ENCODE peak calls at places on chromosomes 2 and 18, in six cellular contexts. B is osteoblast, N is mammary epithelial cell, I is GM23338, O is fibroblast of lung, K is neural progenitor cell. Q is an unnamed sample.

GRCh38 chr2:20629581-20630291 is 21.2 kb downstream of the HS1BP3 start:
- DNase-seq in B (peak), N (no peak), I (no peak), O (no peak), K (no peak), Q (no peak)

GRCh38 chr18:78939105-78939504 is 40.5 kb upstream of the SALL3 start:
- DNase-seq in B (peak), N (peak), I (no peak), O (no peak), K (no peak), Q (peak)

GRCh38 chr2:172761306-172761705 is 25.7 kb downstream of the RAPGEF4 start:
- DNase-seq in B (no peak), N (no peak), I (no peak), O (no peak), K (no peak), Q (no peak)

GRCh38 chr2:98634406-98635092 is 26.2 kb downstream of the UNC50 start:
- DNase-seq in B (no peak), N (peak), I (peak), O (peak), K (peak), Q (no peak)

GRCh38 chr2:30149513-30149912 is 2.7 kb downstream of the YPEL5 start:
- DNase-seq in B (no peak), N (peak), I (peak), O (no peak), K (peak), Q (peak)

GRCh38 chr2:156435725-156436476 is at the start of gene GPD2:
- DNase-seq in B (peak), N (peak), I (peak), O (peak), K (peak), Q (peak)

GRCh38 chr2:128304715-128305554 is 13.7 kb downstream of the HS6ST1 start:
- DNase-seq in B (peak), N (peak), I (peak), O (peak), K (peak), Q (peak)

GRCh38 chr2:132669854-132670103 is 226 bp downstream of the LYPD1 start:
- DNase-seq in B (peak), N (peak), I (peak), O (no peak), K (peak), Q (no peak)

GRCh38 chr2:134289225-134289624 is 35.4 kb downstream of the MGAT5 start:
- DNase-seq in B (no peak), N (no peak), I (no peak), O (no peak), K (no peak), Q (no peak)

DNA sequence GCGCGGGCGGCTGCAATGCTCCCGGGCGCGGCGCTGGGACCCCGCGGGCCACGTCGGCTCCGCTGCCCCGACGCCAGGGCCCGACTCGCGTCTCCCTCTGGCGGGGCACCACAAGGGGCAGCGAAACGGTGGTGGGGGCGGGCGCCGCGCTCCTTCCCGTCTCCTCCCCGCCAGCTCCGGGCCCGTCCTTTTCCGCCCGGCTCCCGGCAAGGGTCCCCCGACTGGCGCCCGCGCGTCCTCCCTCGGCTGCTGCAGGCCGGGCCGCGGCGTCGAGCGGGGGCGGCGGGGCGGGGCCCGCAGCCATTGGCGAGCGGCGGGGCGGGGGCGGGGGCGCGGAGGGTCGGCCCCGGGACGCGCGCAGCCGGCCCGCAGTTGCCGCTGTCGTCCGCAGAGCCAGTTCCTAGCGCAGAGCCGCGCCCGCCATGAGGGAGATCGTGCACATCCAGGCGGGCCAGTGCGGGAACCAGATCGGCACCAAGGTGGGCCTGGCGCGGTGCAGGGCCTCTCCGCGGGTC is at the start of gene TUBB6:
- DNase-seq in B (peak), N (peak), I (peak), O (peak), K (peak), Q (peak)
- H2AFZ ChIP-seq in B (peak), N (peak), I (peak), O (no peak), K (peak), Q (peak)

GRCh38 chr2:202669841-202670240 is 35.1 kb downstream of the FAM117B start:
- DNase-seq in B (no peak), N (no peak), I (no peak), O (no peak), K (no peak), Q (peak)
- H2AFZ ChIP-seq in B (peak), N (no peak), I (no peak), O (no peak), K (no peak), Q (no peak)

GRCh38 chr2:43743706-43744105 is 30.1 kb upstream of the DYNC2LI1 start:
- DNase-seq in B (no peak), N (no peak), I (no peak), O (no peak), K (no peak), Q (peak)

GRCh38 chr2:43737855-43738254 is 36.0 kb upstream of the DYNC2LI1 start:
- DNase-seq in B (peak), N (no peak), I (no peak), O (no peak), K (no peak), Q (no peak)

GRCh38 chr2:43737097-43737854 is 36.6 kb upstream of the DYNC2LI1 start:
- DNase-seq in B (peak), N (peak), I (no peak), O (peak), K (no peak), Q (peak)

GRCh38 chr2:43736637-43737036 is 37.2 kb upstream of the DYNC2LI1 start:
- DNase-seq in B (no peak), N (no peak), I (no peak), O (no peak), K (no peak), Q (no peak)

GRCh38 chr2:43738257-43738656 is 35.6 kb upstream of the DYNC2LI1 start:
- DNase-seq in B (no peak), N (no peak), I (no peak), O (no peak), K (no peak), Q (no peak)
- H2AFZ ChIP-seq in B (no peak), N (no peak), I (no peak), O (no peak), K (no peak), Q (no peak)

DNA sequence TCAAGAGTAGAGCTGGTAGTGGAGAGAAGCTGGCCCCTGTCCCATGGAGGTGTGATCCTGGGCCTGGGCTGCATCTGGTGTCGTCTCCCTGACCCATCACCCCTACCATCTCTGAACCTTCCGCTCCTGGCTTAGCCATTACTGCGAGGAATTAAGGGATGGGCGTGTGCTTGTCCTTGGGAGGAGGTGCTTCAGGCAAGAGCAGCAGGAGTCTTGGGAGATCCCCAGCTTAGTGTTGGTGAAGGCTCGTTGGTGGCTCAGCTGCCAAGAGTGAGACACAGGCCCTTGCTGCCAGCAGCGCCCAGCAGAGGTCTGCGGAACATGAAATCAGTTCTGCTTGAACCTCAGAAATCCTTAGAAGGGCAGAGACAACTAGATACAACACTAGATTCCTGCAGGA is 59.9 kb upstream of the TGFA start:
- DNase-seq in B (no peak), N (no peak), I (peak), O (no peak), K (no peak), Q (no peak)
- H2AFZ ChIP-seq in B (no peak), N (no peak), I (peak), O (no peak), K (peak), Q (no peak)

GRCh38 chr2:227402321-227402720 is 14.6 kb upstream of the SCYGR1 start:
- DNase-seq in B (no peak), N (no peak), I (no peak), O (no peak), K (no peak), Q (no peak)

GRCh38 chr2:227398684-227399398 is 11.1 kb upstream of the SCYGR1 start:
- DNase-seq in B (no peak), N (no peak), I (no peak), O (no peak), K (no peak), Q (no peak)

GRCh38 chr2:227395556-227395955 is 7.8 kb upstream of the SCYGR1 start:
- DNase-seq in B (no peak), N (peak), I (no peak), O (no peak), K (no peak), Q (no peak)

GRCh38 chr2:227394403-227394802 is 6.7 kb upstream of the SCYGR1 start:
- DNase-seq in B (no peak), N (no peak), I (no peak), O (no peak), K (no peak), Q (no peak)

GRCh38 chr2:227397562-227397961 is 9.8 kb upstream of the SCYGR1 start:
- DNase-seq in B (no peak), N (peak), I (no peak), O (no peak), K (no peak), Q (no peak)
- H2AFZ ChIP-seq in B (peak), N (peak), I (peak), O (no peak), K (no peak), Q (no peak)

Q was measured in astrocyte.